ENCODE peak calls at places on chromosomes 4 and X, in four cellular contexts. One of them, this sample, is unnamed.

GRCh38 chr4:19651481-19651880 is 600.2 kb upstream of the SLIT2 start:
- DNase-seq in omental fat pad: no peak
- DNase-seq in OCI-LY7: no peak
- DNase-seq in kidney epithelial cell: no peak
- DNase-seq in this sample: no peak

GRCh38 chr4:173752610-173753009 is 222.6 kb upstream of the HAND2 start:
- DNase-seq in omental fat pad: no peak
- DNase-seq in OCI-LY7: peak
- DNase-seq in kidney epithelial cell: no peak
- DNase-seq in this sample: peak

GRCh38 chr4:139137745-139138144 is 39.3 kb downstream of the ELF2 start:
- DNase-seq in omental fat pad: no peak
- DNase-seq in OCI-LY7: no peak
- DNase-seq in kidney epithelial cell: no peak
- DNase-seq in this sample: no peak

GRCh38 chr4:137861682-137862081 is 329.4 kb upstream of the PCDH18 start:
- DNase-seq in OCI-LY7: peak
- DNase-seq in kidney epithelial cell: no peak
- DNase-seq in omental fat pad: no peak
- DNase-seq in this sample: peak

GRCh38 chrX:9644335-9644734 is 121.3 kb downstream of the GPR143 start:
- DNase-seq in kidney epithelial cell: no peak
- DNase-seq in omental fat pad: no peak
- DNase-seq in OCI-LY7: no peak
- DNase-seq in this sample: peak

GRCh38 chr4:95979961-95980876 is 140.3 kb downstream of the PDHA2 start:
- DNase-seq in kidney epithelial cell: no peak
- DNase-seq in OCI-LY7: no peak
- DNase-seq in omental fat pad: no peak
- DNase-seq in this sample: no peak

GRCh38 chrX:51420610-51421009 is 75.8 kb downstream of the NUDT11 start:
- DNase-seq in kidney epithelial cell: peak
- DNase-seq in OCI-LY7: peak
- DNase-seq in omental fat pad: no peak
- DNase-seq in this sample: no peak

GRCh38 chrX:42602136-42602535 is 175.8 kb downstream of the PPP1R2C start:
- DNase-seq in omental fat pad: no peak
- DNase-seq in kidney epithelial cell: no peak
- DNase-seq in OCI-LY7: no peak
- DNase-seq in this sample: no peak

GRCh38 chrX:109974906-109975655 is 27.8 kb upstream of the TMEM164 start:
- DNase-seq in OCI-LY7: no peak
- DNase-seq in omental fat pad: no peak
- DNase-seq in kidney epithelial cell: no peak
- DNase-seq in this sample: no peak

GRCh38 chr4:147714575-147715401 is 17.1 kb upstream of the ARHGAP10 start:
- DNase-seq in omental fat pad: no peak
- DNase-seq in kidney epithelial cell: no peak
- DNase-seq in OCI-LY7: no peak
- DNase-seq in this sample: no peak

GRCh38 chrX:16920116-16920515 is 26.3 kb upstream of the REPS2 start:
- DNase-seq in omental fat pad: no peak
- DNase-seq in kidney epithelial cell: no peak
- DNase-seq in OCI-LY7: no peak
- DNase-seq in this sample: no peak

GRCh38 chrX:39855748-39856129 is 242.0 kb downstream of the BCOR start:
- DNase-seq in OCI-LY7: peak
- DNase-seq in omental fat pad: no peak
- DNase-seq in kidney epithelial cell: no peak
- DNase-seq in this sample: peak

GRCh38 chrX:48617542-48618340 is 20.4 kb downstream of the WDR13 start:
- DNase-seq in kidney epithelial cell: no peak
- DNase-seq in OCI-LY7: no peak
- DNase-seq in omental fat pad: no peak
- DNase-seq in this sample: no peak

GRCh38 chr4:8615366-8615765 is 22.8 kb downstream of the CPZ start:
- DNase-seq in omental fat pad: no peak
- DNase-seq in OCI-LY7: no peak
- DNase-seq in kidney epithelial cell: no peak
- DNase-seq in this sample: no peak

GRCh38 chr4:160318567-160319220 is 1215.8 kb downstream of the RAPGEF2 start:
- DNase-seq in omental fat pad: no peak
- DNase-seq in OCI-LY7: no peak
- DNase-seq in kidney epithelial cell: no peak
- DNase-seq in this sample: no peak

GRCh38 chr4:169270156-169270809 is 473 bp downstream of the SH3RF1 start:
- DNase-seq in kidney epithelial cell: no peak
- DNase-seq in OCI-LY7: no peak
- DNase-seq in omental fat pad: no peak
- DNase-seq in this sample: peak

GRCh38 chrX:97984641-97985040 is 1100.9 kb downstream of the RPA4 start:
- DNase-seq in kidney epithelial cell: no peak
- DNase-seq in OCI-LY7: peak
- DNase-seq in omental fat pad: no peak
- DNase-seq in this sample: no peak

DNA sequence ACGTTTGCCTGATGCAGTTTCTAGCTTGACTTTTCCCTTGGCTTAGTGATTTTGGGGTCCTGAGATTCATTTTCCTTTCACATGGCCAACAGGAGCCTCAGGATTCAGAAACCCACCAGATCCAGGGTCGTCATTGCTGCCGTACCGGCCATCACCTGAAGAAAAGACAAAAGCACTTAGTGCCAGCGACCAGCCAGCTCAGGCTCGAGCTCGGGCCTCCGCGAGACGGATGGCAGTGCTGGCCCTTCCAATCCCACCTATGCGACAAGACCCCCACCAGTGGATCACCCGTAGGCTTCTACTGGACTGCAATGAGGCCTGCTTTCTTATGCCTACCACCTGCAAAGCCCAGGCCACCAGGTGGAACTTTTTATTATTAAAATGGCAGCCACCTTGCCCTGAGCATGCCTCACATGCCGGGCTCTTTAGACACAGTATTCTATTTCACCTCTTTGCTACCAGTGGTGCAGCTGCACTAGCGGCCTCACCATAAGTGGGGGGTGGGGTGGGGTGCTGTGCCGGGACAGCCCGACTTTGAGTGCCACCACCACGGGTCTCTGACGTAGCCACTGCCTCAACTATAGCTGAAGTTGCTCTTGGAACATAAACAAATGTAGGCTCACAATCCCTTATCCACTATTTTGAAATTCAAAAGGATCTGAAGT is 84.3 kb downstream of the MTMR1 start:
- DNase-seq in omental fat pad: no peak
- DNase-seq in OCI-LY7: no peak
- DNase-seq in kidney epithelial cell: no peak
- DNase-seq in this sample: no peak
- TF ChIP-seq CTCF in omental fat pad: no peak
- TF ChIP-seq CTCF in OCI-LY7: no peak
- TF ChIP-seq CTCF in kidney epithelial cell: no peak
- TF ChIP-seq CTCF in this sample: no peak

GRCh38 chr4:155497306-155497705 is 120.5 kb upstream of the MAP9 start:
- DNase-seq in OCI-LY7: no peak
- DNase-seq in kidney epithelial cell: no peak
- DNase-seq in omental fat pad: no peak
- DNase-seq in this sample: no peak
- TF ChIP-seq CTCF in OCI-LY7: no peak
- TF ChIP-seq CTCF in kidney epithelial cell: no peak
- TF ChIP-seq CTCF in omental fat pad: no peak
- TF ChIP-seq CTCF in this sample: no peak

DNA sequence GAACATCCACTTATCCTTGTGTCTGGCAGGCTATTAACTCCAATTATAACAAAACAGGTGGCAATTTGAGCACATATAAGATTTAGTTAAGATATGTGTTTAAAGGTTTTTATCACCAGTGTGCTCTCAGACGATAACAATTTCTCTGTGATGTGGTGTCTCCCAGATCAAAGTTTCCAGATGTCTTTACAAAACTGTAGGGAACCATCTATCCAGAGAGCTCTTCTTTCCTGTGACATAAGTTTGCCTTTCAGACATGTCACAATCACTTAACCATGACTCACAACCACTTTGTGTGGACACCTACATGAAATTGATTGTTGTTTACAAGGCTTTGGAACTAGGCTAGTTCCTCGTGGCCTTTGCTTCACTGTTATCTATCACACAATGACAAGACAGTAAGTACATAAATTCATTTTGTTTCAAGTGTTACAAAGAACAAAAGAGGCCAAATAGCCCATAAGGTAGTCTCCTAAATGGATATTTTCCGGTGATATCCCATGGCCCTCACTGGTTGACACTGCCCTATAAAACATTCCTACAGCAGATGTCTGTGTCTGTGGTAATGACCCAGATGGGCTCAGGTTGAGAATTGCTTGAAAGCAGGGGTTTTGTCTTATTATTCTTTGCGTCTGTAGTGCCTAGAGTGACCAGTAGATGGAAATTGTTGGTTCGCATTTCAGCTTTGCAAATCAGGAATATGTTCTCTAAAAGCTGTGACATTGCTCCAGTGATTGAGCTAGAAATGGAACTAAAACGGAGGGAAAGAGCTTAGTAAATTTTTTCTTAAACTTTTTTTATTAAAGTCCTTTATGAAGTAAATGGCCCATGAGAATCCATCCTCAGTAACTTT is 297.8 kb upstream of the FAM241A start:
- DNase-seq in omental fat pad: no peak
- DNase-seq in OCI-LY7: no peak
- DNase-seq in kidney epithelial cell: no peak
- DNase-seq in this sample: no peak
- TF ChIP-seq CTCF in omental fat pad: no peak
- TF ChIP-seq CTCF in OCI-LY7: peak
- TF ChIP-seq CTCF in kidney epithelial cell: peak
- TF ChIP-seq CTCF in this sample: no peak

GRCh38 chrX:124507276-124507675 is 160.9 kb downstream of the SH2D1A start:
- DNase-seq in OCI-LY7: no peak
- DNase-seq in omental fat pad: no peak
- DNase-seq in kidney epithelial cell: peak
- DNase-seq in this sample: no peak
- TF ChIP-seq CTCF in OCI-LY7: no peak
- TF ChIP-seq CTCF in omental fat pad: no peak
- TF ChIP-seq CTCF in kidney epithelial cell: no peak
- TF ChIP-seq CTCF in this sample: no peak

DNA sequence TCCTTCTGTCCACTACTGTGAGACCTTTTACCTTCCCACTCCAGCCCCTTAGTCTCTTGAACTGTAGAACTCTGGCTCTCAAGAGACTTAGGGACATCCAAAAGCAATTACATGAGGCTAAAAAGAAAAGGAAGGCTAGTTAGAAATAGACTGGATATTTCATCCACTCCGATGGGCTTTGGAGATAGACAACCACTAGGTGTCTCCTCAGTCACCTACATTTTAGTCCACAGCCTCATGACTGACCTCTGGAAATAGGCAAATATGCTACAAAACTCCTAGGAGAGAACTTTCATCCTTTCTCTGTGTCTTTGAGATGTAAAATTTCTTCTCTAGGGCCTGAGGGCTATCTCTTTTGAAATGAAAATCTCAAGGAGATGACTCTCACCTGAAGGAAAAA is 45.1 kb upstream of the LAMP2 start:
- DNase-seq in kidney epithelial cell: no peak
- DNase-seq in OCI-LY7: peak
- DNase-seq in omental fat pad: no peak
- DNase-seq in this sample: peak
- TF ChIP-seq CTCF in kidney epithelial cell: peak
- TF ChIP-seq CTCF in OCI-LY7: peak
- TF ChIP-seq CTCF in omental fat pad: no peak
- TF ChIP-seq CTCF in this sample: no peak

GRCh38 chr4:67918428-67918827 is 34.6 kb upstream of the TMPRSS11D start:
- DNase-seq in omental fat pad: no peak
- DNase-seq in OCI-LY7: peak
- DNase-seq in kidney epithelial cell: no peak
- DNase-seq in this sample: no peak
- TF ChIP-seq CTCF in omental fat pad: no peak
- TF ChIP-seq CTCF in OCI-LY7: peak
- TF ChIP-seq CTCF in kidney epithelial cell: peak
- TF ChIP-seq CTCF in this sample: no peak

GRCh38 chr4:56430203-56430602 is 5.2 kb downstream of the PPAT start:
- DNase-seq in kidney epithelial cell: no peak
- DNase-seq in OCI-LY7: no peak
- DNase-seq in omental fat pad: no peak
- DNase-seq in this sample: no peak

GRCh38 chr4:56434599-56435000 is 815 bp downstream of the PPAT start:
- DNase-seq in kidney epithelial cell: no peak
- DNase-seq in OCI-LY7: no peak
- DNase-seq in omental fat pad: no peak
- DNase-seq in this sample: no peak

GRCh38 chr4:56435748-56436442 is at the start of gene PAICS:
- DNase-seq in omental fat pad: peak
- DNase-seq in kidney epithelial cell: peak
- DNase-seq in OCI-LY7: peak
- DNase-seq in this sample: peak

GRCh38 chr4:56433280-56433679 is 2.1 kb downstream of the PPAT start:
- DNase-seq in OCI-LY7: no peak
- DNase-seq in omental fat pad: no peak
- DNase-seq in kidney epithelial cell: no peak
- DNase-seq in this sample: no peak

DNA sequence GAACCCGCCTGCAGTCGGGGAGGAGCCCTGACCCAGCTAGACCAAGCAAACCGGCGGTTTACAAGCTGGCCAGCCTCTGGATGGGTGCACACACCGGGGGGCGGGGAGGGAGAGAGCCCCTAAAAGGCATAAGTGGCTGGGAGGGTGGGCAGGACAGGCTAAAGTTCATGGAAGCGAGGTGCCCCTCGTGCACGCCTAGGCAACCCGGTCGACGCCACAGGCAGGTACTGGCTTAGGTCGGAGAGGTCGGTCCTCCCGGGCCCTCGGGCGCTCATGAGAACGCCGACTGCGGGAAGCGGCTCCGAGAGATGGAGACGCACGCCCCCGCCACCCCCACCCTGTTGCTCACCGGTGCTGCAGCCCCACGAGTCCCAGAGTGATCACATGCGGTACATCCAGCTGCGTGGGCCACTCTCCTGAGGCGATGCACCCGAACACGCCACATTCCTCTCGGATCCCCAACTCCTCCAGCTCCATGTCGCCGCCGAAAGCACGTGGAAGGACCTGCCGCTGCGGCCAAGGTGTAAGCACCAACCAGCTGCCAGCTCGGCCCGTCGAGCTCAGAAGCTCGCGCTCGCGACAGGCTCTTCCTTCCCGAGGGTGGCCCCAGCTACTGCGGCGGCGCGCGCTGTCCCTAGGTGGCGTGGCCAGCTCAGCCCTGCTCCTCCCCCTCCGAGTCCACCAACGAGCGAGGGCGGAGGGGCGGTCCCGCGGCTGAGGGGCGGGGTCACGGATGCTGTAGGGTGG is at the start of gene PPAT:
- DNase-seq in OCI-LY7: peak
- DNase-seq in kidney epithelial cell: peak
- DNase-seq in omental fat pad: peak
- DNase-seq in this sample: peak
- TF ChIP-seq CTCF in OCI-LY7: no peak
- TF ChIP-seq CTCF in kidney epithelial cell: no peak
- TF ChIP-seq CTCF in omental fat pad: no peak
- TF ChIP-seq CTCF in this sample: no peak

DNA sequence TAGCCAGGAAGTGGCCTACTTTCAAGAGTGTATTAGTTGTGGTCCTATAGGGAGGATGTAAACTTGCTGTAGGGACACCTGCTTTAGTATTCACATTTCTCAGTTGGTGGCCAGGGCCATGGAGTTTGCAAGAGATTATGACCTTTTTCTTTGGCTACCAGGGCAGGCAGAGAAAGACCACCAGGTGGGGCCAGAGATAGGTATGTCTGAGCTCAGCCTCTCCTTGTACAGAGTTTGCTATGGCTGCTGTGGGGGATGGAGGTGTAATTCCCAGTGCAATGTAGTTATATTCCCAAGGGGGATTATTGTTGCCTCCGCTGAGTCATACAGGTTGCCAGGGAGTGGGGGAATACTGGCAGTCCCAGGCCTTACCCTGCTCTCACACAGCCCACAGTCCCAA is 26.3 kb upstream of the DACH2 start:
- DNase-seq in omental fat pad: no peak
- DNase-seq in OCI-LY7: no peak
- DNase-seq in kidney epithelial cell: no peak
- DNase-seq in this sample: no peak
- TF ChIP-seq CTCF in omental fat pad: no peak
- TF ChIP-seq CTCF in OCI-LY7: no peak
- TF ChIP-seq CTCF in kidney epithelial cell: no peak
- TF ChIP-seq CTCF in this sample: no peak

This sample was measured in GM20000.